ENCODE peak calls at places on chromosomes 1 and 21, in seven cellular contexts. X is NCI-H446; T is CD8-positive, alpha-beta T cell; C is activated naive CD4-positive, alpha-beta T cell; B is occipital lobe; H is effector CD4-positive, alpha-beta T cell; G is ecto neural progenitor cell. E is an unnamed sample.

GRCh38 chr1:30048905-30049304 is 674.5 kb downstream of the MATN1 start:
- DNase-seq in X (no peak), T (no peak), C (no peak), B (no peak), H (no peak), G (no peak), E (no peak)

GRCh38 chr1:219313961-219314360 is 140.3 kb downstream of the LYPLAL1 start:
- DNase-seq in X (no peak), T (no peak), C (no peak), B (no peak), H (no peak), G (no peak), E (no peak)

GRCh38 chr1:229893762-229894444 is 173.1 kb upstream of the GALNT2 start:
- DNase-seq in X (no peak), T (no peak), C (no peak), B (no peak), H (no peak), G (no peak), E (no peak)

GRCh38 chr1:155277896-155278688 is 829 bp downstream of the HCN3 start:
- DNase-seq in X (peak), T (peak), C (peak), B (no peak), H (peak), G (peak), E (peak)

GRCh38 chr1:197208945-197209344 is 59.1 kb upstream of the CRB1 start:
- DNase-seq in X (no peak), T (no peak), C (no peak), B (no peak), H (no peak), G (no peak), E (no peak)

GRCh38 chr1:158714754-158715153 is 5.8 kb downstream of the OR6K3 start:
- DNase-seq in X (no peak), T (no peak), C (no peak), B (no peak), H (no peak), G (no peak), E (no peak)

GRCh38 chr1:3062616-3063378 is 6.2 kb upstream of the PRDM16 start:
- DNase-seq in X (no peak), T (no peak), C (no peak), B (no peak), H (no peak), G (peak), E (no peak)

GRCh38 chr1:17596651-17597509 is 57.4 kb downstream of the ARHGEF10L start:
- DNase-seq in X (no peak), T (no peak), C (no peak), B (no peak), H (no peak), G (no peak), E (no peak)

GRCh38 chr1:110339427-110340206 is 440 bp downstream of the RBM15 start:
- DNase-seq in X (no peak), T (peak), C (peak), B (no peak), H (peak), G (no peak), E (peak)

GRCh38 chr1:76705560-76705959 is 161.7 kb upstream of the ST6GALNAC5 start:
- DNase-seq in X (no peak), T (no peak), C (no peak), B (no peak), H (no peak), G (no peak), E (no peak)

GRCh38 chr1:9843576-9843945 is 19.8 kb upstream of the CLSTN1 start:
- DNase-seq in X (no peak), T (no peak), C (no peak), B (no peak), H (no peak), G (peak), E (no peak)

GRCh38 chr21:45615145-45615711 is 28.3 kb upstream of the PCBP3 start:
- DNase-seq in X (no peak), T (peak), C (peak), B (no peak), H (peak), G (no peak), E (no peak)

GRCh38 chr1:8752921-8753713 is 64.3 kb downstream of the RERE start:
- DNase-seq in X (no peak), T (no peak), C (no peak), B (no peak), H (no peak), G (no peak), E (no peak)

GRCh38 chr1:234759888-234760287 is 149.9 kb upstream of the IRF2BP2 start:
- DNase-seq in X (no peak), T (no peak), C (no peak), B (no peak), H (no peak), G (no peak), E (no peak)

GRCh38 chr1:2505461-2505994 is 20.9 kb downstream of the PANK4 start:
- DNase-seq in X (no peak), T (no peak), C (no peak), B (no peak), H (no peak), G (no peak), E (no peak)

GRCh38 chr1:204507317-204508105 is 8.7 kb upstream of the MDM4 start:
- DNase-seq in X (peak), T (no peak), C (no peak), B (peak), H (no peak), G (peak), E (peak)

GRCh38 chr21:41167348-41168342 is at the start of gene BACE2:
- DNase-seq in X (no peak), T (peak), C (no peak), B (peak), H (no peak), G (peak), E (peak)

GRCh38 chr1:117695796-117696505 is 90.1 kb downstream of the TENT5C start:
- DNase-seq in X (no peak), T (no peak), C (no peak), B (no peak), H (no peak), G (no peak), E (no peak)

GRCh38 chr1:28104866-28105467 is 16.6 kb upstream of the EYA3 start:
- DNase-seq in X (no peak), T (no peak), C (no peak), B (peak), H (no peak), G (peak), E (no peak)

GRCh38 chr1:84847253-84848247 is 45.5 kb downstream of the LPAR3 start:
- DNase-seq in X (peak), T (peak), C (no peak), B (peak), H (no peak), G (no peak), E (no peak)

GRCh38 chr1:45752441-45753052 is 2.1 kb upstream of the IPP start:
- DNase-seq in X (no peak), T (no peak), C (no peak), B (no peak), H (no peak), G (no peak), E (peak)

GRCh38 chr1:220910021-220910420 is 30.8 kb downstream of the HLX start:
- DNase-seq in X (no peak), T (no peak), C (no peak), B (no peak), H (no peak), G (no peak), E (no peak)